ENCODE peak calls at places on chromosomes 2 and 18, in nine cellular contexts. S, N, G, M, O, E, P, I and Y are unnamed samples.
A peak's percentile ranks its signal among the peaks of the same experiment; 100 is the strongest.

GRCh38 chr2:10286216-10287037 is 16.3 kb upstream of the HPCAL1 start:
- DNase-seq in S (no peak), N (no peak), G (no peak), M (peak; percentile 75), O (peak; percentile 82), E (no peak), P (no peak), I (no peak), Y (no peak)

GRCh38 chr2:60710707-60711106 is 45.4 kb upstream of the PAPOLG start:
- DNase-seq in S (no peak), N (peak; percentile 28), G (no peak), M (no peak), O (no peak), E (no peak), P (no peak), I (no peak), Y (no peak)

GRCh38 chr2:27058210-27058609 is 6.7 kb downstream of the AGBL5 start:
- DNase-seq in S (no peak), N (no peak), G (no peak), M (no peak), O (no peak), E (no peak), P (no peak), I (no peak), Y (no peak)

GRCh38 chr2:112674229-112674628 is 28.5 kb downstream of the SLC20A1 start:
- DNase-seq in S (no peak), N (no peak), G (no peak), M (no peak), O (peak; percentile 83), E (no peak), P (no peak), I (no peak), Y (no peak)

GRCh38 chr2:69989422-69990128 is 28.1 kb upstream of the ASPRV1 start:
- DNase-seq in S (no peak), N (no peak), G (no peak), M (no peak), O (no peak), E (no peak), P (no peak), I (no peak), Y (no peak)

GRCh38 chr2:7527165-7527722 is 610.0 kb downstream of the RNF144A start:
- DNase-seq in S (no peak), N (no peak), G (no peak), M (no peak), O (no peak), E (no peak), P (no peak), I (no peak), Y (no peak)

GRCh38 chr2:27762951-27763906 is 8.3 kb upstream of the MRPL33 start:
- DNase-seq in S (no peak), N (peak; percentile 78), G (no peak), M (no peak), O (no peak), E (no peak), P (no peak), I (no peak), Y (no peak)

GRCh38 chr2:207770602-207771404 is 1.1 kb upstream of the FZD5 start:
- DNase-seq in S (no peak), N (peak; percentile 40), G (no peak), M (no peak), O (peak; percentile 56), E (no peak), P (no peak), I (no peak), Y (peak; percentile 61)

GRCh38 chr2:39377226-39377939 is 59.7 kb downstream of the MAP4K3 start:
- DNase-seq in S (no peak), N (no peak), G (no peak), M (no peak), O (no peak), E (no peak), P (no peak), I (no peak), Y (peak; percentile 71)

GRCh38 chr2:143355814-143356213 is 226.6 kb downstream of the ARHGAP15 start:
- DNase-seq in S (no peak), N (no peak), G (no peak), M (peak; percentile 9), O (no peak), E (no peak), P (no peak), I (no peak), Y (no peak)

GRCh38 chr2:207284556-207285450 is 119.1 kb upstream of the KLF7 start:
- DNase-seq in S (no peak), N (no peak), G (no peak), M (no peak), O (no peak), E (no peak), P (no peak), I (no peak), Y (no peak)

GRCh38 chr2:219111375-219112069 is 49.1 kb downstream of the NHEJ1 start:
- DNase-seq in S (no peak), N (no peak), G (no peak), M (no peak), O (no peak), E (no peak), P (no peak), I (no peak), Y (no peak)

GRCh38 chr2:129801575-129801974 is 177.9 kb upstream of the RAB6C start:
- DNase-seq in S (no peak), N (peak; percentile 58), G (no peak), M (no peak), O (no peak), E (no peak), P (no peak), I (no peak), Y (no peak)

GRCh38 chr2:37039580-37039979 is 44.6 kb downstream of the HEATR5B start:
- DNase-seq in S (no peak), N (no peak), G (no peak), M (no peak), O (no peak), E (no peak), P (no peak), I (no peak), Y (no peak)

GRCh38 chr18:10792181-10792580 is 266.4 kb downstream of the NAPG start:
- DNase-seq in S (no peak), N (no peak), G (no peak), M (no peak), O (no peak), E (no peak), P (no peak), I (no peak), Y (no peak)

GRCh38 chr2:50732796-50733195 is 299.1 kb downstream of the NRXN1 start:
- DNase-seq in S (no peak), N (no peak), G (no peak), M (no peak), O (no peak), E (no peak), P (no peak), I (no peak), Y (no peak)

GRCh38 chr18:31973929-31974546 is 31.1 kb upstream of the TRAPPC8 start:
- DNase-seq in S (no peak), N (no peak), G (no peak), M (no peak), O (no peak), E (no peak), P (no peak), I (no peak), Y (no peak)

GRCh38 chr18:10378688-10379465 is 75.6 kb upstream of the APCDD1 start:
- DNase-seq in S (no peak), N (peak; percentile 70), G (no peak), M (no peak), O (no peak), E (no peak), P (no peak), I (no peak), Y (no peak)

GRCh38 chr2:150630587-150631235 is 143.2 kb upstream of the RND3 start:
- DNase-seq in S (no peak), N (peak; percentile 88), G (no peak), M (no peak), O (no peak), E (no peak), P (no peak), I (no peak), Y (no peak)

DNA sequence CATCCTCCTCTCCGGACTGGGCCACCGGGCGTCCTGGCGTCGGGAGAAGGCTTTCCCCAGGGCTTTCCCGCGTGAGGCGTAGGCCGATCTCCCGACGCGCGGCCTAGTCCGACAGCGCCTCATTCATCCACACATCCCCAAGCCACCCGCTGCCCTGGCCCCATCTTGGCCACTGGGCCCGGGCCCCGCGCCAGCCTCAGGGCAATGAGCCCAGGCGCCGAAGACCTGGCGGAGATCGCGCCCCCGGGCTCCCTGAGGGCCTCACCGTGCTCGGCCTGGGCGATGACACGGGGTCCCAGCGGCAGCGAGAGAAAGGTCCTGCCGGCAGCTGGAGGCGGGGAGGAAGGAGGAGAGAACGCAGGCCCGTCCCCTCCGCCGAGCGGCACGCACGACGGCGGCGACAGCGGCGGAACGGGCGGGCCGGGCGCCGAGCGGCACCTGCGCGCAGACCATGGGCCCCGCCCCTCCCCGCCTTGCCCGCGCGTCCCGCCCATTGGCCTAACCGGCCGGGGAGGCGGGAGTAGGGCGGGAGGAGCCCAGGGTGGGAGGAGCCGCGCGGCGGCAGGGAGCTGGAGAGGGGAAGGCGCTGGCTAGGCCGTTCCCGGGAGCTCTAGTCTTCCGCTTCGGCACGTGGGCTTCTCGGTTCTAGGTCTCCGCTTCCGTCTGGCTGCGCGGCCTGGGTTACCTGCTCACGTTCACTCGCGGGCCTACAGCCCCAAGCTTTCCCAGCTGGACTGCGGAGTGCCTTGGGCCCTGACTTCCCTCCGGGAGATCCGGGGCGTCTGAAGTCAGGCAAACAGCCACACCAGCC is at the start of gene OLA1:
- DNase-seq in S (peak; percentile 91), N (peak; percentile 91), G (peak; percentile 63), M (peak; percentile 92), O (peak; percentile 96), E (peak; percentile 94), P (peak; percentile 81), I (peak; percentile 98), Y (peak; percentile 97)
- TF ChIP-seq CTCF in S (peak; percentile 32), N (no peak), G (no peak), M (no peak), O (no peak), E (no peak), P (no peak), I (no peak), Y (no peak)

DNA sequence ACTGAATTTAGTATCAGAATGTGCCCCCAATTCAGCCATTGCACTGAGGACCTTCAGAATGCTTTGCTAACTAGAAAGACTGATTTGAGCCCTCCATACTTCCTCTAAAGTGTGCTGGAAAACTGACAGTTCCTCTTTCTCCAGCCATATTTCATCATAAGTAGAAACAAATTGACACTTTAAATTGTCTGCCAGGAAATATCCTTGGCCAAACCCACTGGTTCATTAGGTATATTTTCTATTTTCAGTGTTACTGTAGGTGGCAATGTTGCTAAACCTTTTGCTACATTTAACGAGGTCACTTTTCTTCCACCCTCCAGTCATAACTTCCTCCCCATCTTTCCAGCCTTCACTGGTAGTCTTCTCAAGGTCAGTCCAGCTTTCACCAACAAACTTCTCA is 21.5 kb downstream of the SP5 start:
- DNase-seq in S (no peak), N (no peak), G (no peak), M (no peak), O (no peak), E (no peak), P (no peak), I (no peak), Y (no peak)
- TF ChIP-seq CTCF in S (no peak), N (no peak), G (no peak), M (no peak), O (no peak), E (no peak), P (no peak), I (no peak), Y (no peak)

GRCh38 chr2:46377287-46377605 is 80.0 kb downstream of the EPAS1 start:
- DNase-seq in S (no peak), N (no peak), G (no peak), M (no peak), O (no peak), E (no peak), P (no peak), I (no peak), Y (no peak)
- TF ChIP-seq CTCF in S (no peak), N (no peak), G (no peak), M (no peak), O (no peak), E (no peak), P (no peak), I (no peak), Y (no peak)

GRCh38 chr18:55343396-55344073 is 244.5 kb downstream of the TCF4 start:
- DNase-seq in S (no peak), N (peak; percentile 50), G (no peak), M (no peak), O (no peak), E (no peak), P (no peak), I (no peak), Y (peak; percentile 37)
- TF ChIP-seq CTCF in S (peak; percentile 35), N (peak; percentile 82), G (peak; percentile 78), M (peak; percentile 43), O (peak; percentile 52), E (peak; percentile 64), P (peak; percentile 70), I (peak; percentile 18), Y (peak; percentile 38)